ENCODE peak calls at places on chromosome 17, in seven cellular contexts. E is stomach; G is bronchial epithelial cell; V is AG04450; Y is colonic mucosa; L is CD8-positive, alpha-beta T cell; W is lung. R is an unnamed sample. For H3K27me3, the result is how much of the 10 kb centered on the place peaks cover.

GRCh38 chr17:49996495-49997255 is 1.7 kb upstream of the DLX3 start:
- DNase-seq in E (peak), G (no peak), V (no peak), Y (peak), L (peak), W (peak), R (peak)

GRCh38 chr17:49404371-49404770 is 10.3 kb downstream of the PHB1 start:
- DNase-seq in E (no peak), G (no peak), V (no peak), Y (no peak), L (peak), W (no peak), R (no peak)

GRCh38 chr17:78252111-78252634 is 20.7 kb downstream of the TMEM235 start:
- DNase-seq in E (peak), G (no peak), V (no peak), Y (peak), L (peak), W (no peak), R (no peak)

GRCh38 chr17:45783593-45784292 is 377 bp upstream of the CRHR1 start:
- DNase-seq in E (no peak), G (no peak), V (no peak), Y (no peak), L (no peak), W (no peak), R (peak)

GRCh38 chr17:45248132-45248936 is 13.6 kb downstream of the SPATA32 start:
- DNase-seq in E (peak), G (peak), V (no peak), Y (peak), L (peak), W (peak), R (no peak)

GRCh38 chr17:75468779-75469373 is 12.4 kb downstream of the TMEM94 start:
- DNase-seq in E (peak), G (peak), V (no peak), Y (peak), L (no peak), W (no peak), R (no peak)

GRCh38 chr17:8421571-8421970 is 14.1 kb upstream of the NDEL1 start:
- DNase-seq in E (no peak), G (peak), V (no peak), Y (no peak), L (no peak), W (no peak), R (no peak)

GRCh38 chr17:27289856-27290255 is 4.1 kb upstream of the WSB1 start:
- DNase-seq in E (no peak), G (no peak), V (no peak), Y (no peak), L (no peak), W (no peak), R (no peak)

GRCh38 chr17:42097691-42098661 is at the start of gene ZNF385C:
- DNase-seq in E (peak), G (no peak), V (no peak), Y (no peak), L (peak), W (no peak), R (no peak)

GRCh38 chr17:48113201-48113676 is 5.7 kb downstream of the SNX11 start:
- DNase-seq in E (no peak), G (no peak), V (no peak), Y (no peak), L (peak), W (no peak), R (no peak)

GRCh38 chr17:2275722-2276121 is 27.9 kb downstream of the SMG6 start:
- DNase-seq in E (no peak), G (no peak), V (no peak), Y (no peak), L (no peak), W (no peak), R (no peak)

GRCh38 chr17:66814570-66814969 is 20.3 kb upstream of the CACNG5 start:
- DNase-seq in E (no peak), G (no peak), V (no peak), Y (no peak), L (no peak), W (no peak), R (no peak)

GRCh38 chr17:15143524-15143923 is 121.6 kb downstream of the PMP22 start:
- DNase-seq in E (no peak), G (no peak), V (no peak), Y (no peak), L (no peak), W (no peak), R (no peak)

DNA sequence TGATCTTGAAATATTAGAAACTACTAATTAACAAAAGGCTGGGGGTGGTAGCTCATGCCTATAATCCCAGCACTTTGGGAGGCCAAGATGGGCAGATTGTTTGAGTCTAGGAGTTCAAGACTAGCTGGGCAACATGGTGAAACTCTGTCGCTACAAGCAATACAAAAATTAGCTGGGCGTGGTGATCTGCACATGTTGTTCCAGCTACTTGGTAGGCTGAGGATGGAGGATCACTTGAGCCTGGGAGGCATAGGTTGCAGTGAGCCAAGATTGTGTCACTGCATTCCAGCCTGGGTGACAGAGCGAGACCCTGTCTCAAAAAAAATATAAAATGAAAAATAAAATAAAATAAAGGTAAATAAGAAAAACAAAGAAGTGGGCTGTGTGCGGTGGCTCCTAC is 66.6 kb downstream of the ARSG start:
- DNase-seq in E (no peak), G (no peak), V (no peak), Y (no peak), L (no peak), W (no peak), R (no peak)
- H3K4me3 ChIP-seq in E (no peak), G (no peak), V (no peak), Y (no peak), L (no peak), W (no peak), R (no peak)

GRCh38 chr17:34423978-34424813 is 61.2 kb upstream of the CCL1 start:
- DNase-seq in E (no peak), G (no peak), V (no peak), Y (no peak), L (no peak), W (no peak), R (no peak)

GRCh38 chr17:34420254-34420766 is 57.3 kb upstream of the CCL1 start:
- DNase-seq in E (peak), G (peak), V (peak), Y (peak), L (peak), W (peak), R (peak)

GRCh38 chr17:34420900-34421299 is 57.9 kb upstream of the CCL1 start:
- DNase-seq in E (no peak), G (no peak), V (no peak), Y (no peak), L (no peak), W (no peak), R (no peak)

DNA sequence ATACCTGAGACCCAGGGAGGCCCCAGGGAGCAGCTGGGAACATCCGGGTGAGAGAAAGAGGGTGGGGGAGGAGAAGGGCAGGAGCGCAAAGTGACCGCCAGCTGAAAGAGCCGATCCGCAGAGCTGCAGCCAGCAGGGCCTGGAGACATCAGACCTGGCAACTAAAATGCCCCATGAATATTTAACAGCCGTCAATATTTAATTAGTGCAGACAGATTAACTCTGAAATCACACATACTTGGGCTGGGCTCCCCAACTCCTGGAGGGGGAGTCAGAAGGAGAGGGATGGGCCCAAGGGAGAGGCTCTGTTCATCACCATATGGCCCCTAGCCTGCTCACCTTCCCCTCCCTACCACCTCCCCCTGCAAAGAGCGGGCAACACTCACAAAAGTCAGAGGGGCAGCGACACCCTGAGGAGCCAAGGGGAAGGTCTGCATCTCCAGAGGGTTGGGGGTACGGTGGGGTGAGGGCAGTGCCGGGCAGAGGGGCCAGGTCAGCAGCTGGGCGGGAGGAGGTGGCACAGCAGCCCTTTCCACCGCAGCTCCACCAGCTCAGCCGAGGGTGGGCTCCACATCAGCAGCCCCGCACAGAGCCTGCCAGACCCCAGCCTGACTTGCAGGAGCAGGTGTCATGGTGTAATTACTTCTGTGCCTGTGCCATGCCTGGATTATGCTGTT is 61.9 kb upstream of the CCL1 start:
- DNase-seq in E (no peak), G (no peak), V (no peak), Y (no peak), L (no peak), W (no peak), R (no peak)
- TF ChIP-seq CTCF in E (no peak), G (no peak), V (no peak), Y (no peak), L (no peak), W (no peak), R (no peak)

GRCh38 chr17:60149691-60150582 is at the start of gene CA4:
- DNase-seq in E (no peak), G (no peak), V (no peak), Y (no peak), L (no peak), W (no peak), R (no peak)
- H3K27me3 ChIP-seq in E (under half), G (under half), V (half or more), Y (under half), L (under half), W (under half), R (under half)

DNA sequence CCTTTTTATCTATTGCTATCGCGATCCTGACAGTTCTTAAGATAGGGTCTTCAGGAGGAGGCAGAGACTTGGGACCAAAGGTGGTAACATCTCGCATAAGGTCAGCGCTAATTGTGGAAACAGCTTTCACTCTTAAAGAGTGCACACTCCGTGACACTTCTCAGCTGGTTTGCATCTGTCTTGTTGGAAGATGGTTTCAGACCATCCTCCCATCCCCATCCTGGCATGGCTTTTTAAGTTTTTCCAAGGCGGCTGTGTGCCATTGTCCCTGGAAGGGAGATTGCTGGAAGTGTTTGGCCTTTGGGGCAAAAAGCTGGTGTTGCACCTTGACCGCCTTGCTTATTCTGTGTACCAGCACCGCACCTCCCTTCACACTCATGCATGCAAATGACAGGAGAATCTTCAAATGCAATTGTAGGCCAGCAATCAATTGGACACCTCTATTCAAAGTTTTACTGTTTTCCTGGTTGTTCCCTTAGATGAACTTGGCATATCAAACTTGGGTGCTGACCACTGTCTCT is 1.5 kb downstream of the SOCS7 start:
- DNase-seq in E (no peak), G (peak), V (no peak), Y (no peak), L (no peak), W (no peak), R (no peak)
- H3K4me3 ChIP-seq in E (peak), G (peak), V (peak), Y (peak), L (peak), W (peak), R (peak)

GRCh38 chr17:35660902-35661301 is 70.5 kb upstream of the RASL10B start:
- DNase-seq in E (no peak), G (no peak), V (no peak), Y (no peak), L (no peak), W (no peak), R (no peak)
- TF ChIP-seq CTCF in E (no peak), G (no peak), V (no peak), Y (no peak), L (no peak), W (no peak), R (no peak)

DNA sequence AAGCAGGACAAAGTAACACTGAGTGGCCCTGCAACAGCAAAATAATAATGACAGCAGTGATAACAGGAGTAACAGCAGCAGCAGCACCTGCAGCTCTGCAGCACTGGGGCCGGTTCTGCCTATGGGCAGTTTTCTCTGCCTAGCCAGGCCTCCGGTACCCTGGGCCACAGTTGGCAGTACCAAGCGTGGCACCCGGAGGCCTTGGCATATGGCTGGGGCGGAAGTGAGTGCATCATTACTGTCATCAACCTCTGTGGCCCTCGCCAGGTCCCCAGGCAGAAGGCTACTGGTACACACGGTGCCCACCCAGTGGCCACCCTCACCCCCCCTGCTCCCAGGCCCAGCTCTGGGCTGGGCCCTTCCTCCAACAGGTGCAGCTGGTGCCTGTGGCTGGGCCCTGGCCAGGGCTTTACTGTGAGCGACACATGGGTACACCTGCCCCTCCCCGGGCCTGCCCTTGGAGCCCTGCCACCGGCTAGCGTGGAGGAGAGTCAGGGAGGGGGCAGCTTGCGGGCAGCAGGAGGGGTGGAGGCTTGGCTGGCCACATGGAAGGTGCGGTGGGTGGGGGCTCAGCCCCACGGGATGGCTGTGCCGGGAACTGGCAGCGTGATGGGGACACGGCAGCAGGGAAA is 3.0 kb downstream of the KCNJ12 start:
- DNase-seq in E (peak), G (no peak), V (no peak), Y (peak), L (no peak), W (no peak), R (no peak)
- H3K27me3 ChIP-seq in E (under half), G (under half), V (half or more), Y (under half), L (under half), W (under half), R (under half)